ENCODE peak calls at places on chromosomes 4 and X, in eight cellular contexts. M is hepatocyte, S is PC-3, F is A673, L is transverse colon, C is thoracic aorta, H is suprapubic skin, Q is breast epithelium. X is an unnamed sample.

GRCh38 chr4:7787681-7788141 is 151.9 kb downstream of the AFAP1 start:
- DNase-seq in M (no peak), S (no peak), F (no peak), L (no peak), C (no peak), H (peak; percentile 54), Q (no peak), X (no peak)

GRCh38 chrX:74925210-74926088 is at the start of gene NEXMIF:
- DNase-seq in M (no peak), S (peak; percentile 19), F (peak; percentile 63), L (peak; percentile 38), C (no peak), H (no peak), Q (no peak), X (no peak)

GRCh38 chrX:150361070-150361776 is 1.9 kb upstream of the MAMLD1 start:
- DNase-seq in M (peak; percentile 40), S (peak; percentile 18), F (no peak), L (peak; percentile 22), C (no peak), H (no peak), Q (no peak), X (no peak)

GRCh38 chr4:3713817-3714641 is 52.2 kb upstream of the ADRA2C start:
- DNase-seq in M (no peak), S (no peak), F (no peak), L (no peak), C (no peak), H (peak; percentile 32), Q (no peak), X (peak; percentile 39)

GRCh38 chr4:184825394-184826314 is at the start of gene ACSL1:
- DNase-seq in M (peak; percentile 92), S (peak; percentile 58), F (peak; percentile 73), L (peak; percentile 76), C (peak; percentile 57), H (peak; percentile 85), Q (peak; percentile 72), X (peak; percentile 88)

GRCh38 chr4:184156169-184156568 is 61.5 kb downstream of the ENPP6 start:
- DNase-seq in M (no peak), S (no peak), F (no peak), L (no peak), C (no peak), H (no peak), Q (no peak), X (no peak)

GRCh38 chr4:7389719-7390118 is 45.0 kb downstream of the PSAPL1 start:
- DNase-seq in M (no peak), S (no peak), F (no peak), L (peak; percentile 2), C (no peak), H (peak; percentile 47), Q (peak; percentile 13), X (peak; percentile 19)

GRCh38 chr4:154004859-154005520 is 216.1 kb upstream of the SFRP2 start:
- DNase-seq in M (peak; percentile 34), S (no peak), F (no peak), L (no peak), C (no peak), H (peak; percentile 77), Q (peak; percentile 75), X (no peak)

GRCh38 chr4:128358231-128358902 is 70.8 kb upstream of the PGRMC2 start:
- DNase-seq in M (peak; percentile 46), S (no peak), F (no peak), L (no peak), C (no peak), H (no peak), Q (no peak), X (no peak)

GRCh38 chrX:96685205-96686099 is 810 bp downstream of the DIAPH2 start:
- DNase-seq in M (peak; percentile 58), S (peak; percentile 55), F (peak; percentile 49), L (peak; percentile 45), C (peak; percentile 2), H (peak; percentile 63), Q (no peak), X (no peak)

GRCh38 chr4:15691346-15692140 is 9.9 kb downstream of the FAM200B start:
- DNase-seq in M (no peak), S (peak; percentile 42), F (peak; percentile 86), L (no peak), C (no peak), H (no peak), Q (no peak), X (no peak)

GRCh38 chrX:107601759-107602158 is 26.6 kb upstream of the PRPS1 start:
- DNase-seq in M (no peak), S (no peak), F (no peak), L (no peak), C (no peak), H (no peak), Q (no peak), X (no peak)

GRCh38 chr4:147407261-147408045 is 73.4 kb upstream of the EDNRA start:
- DNase-seq in M (no peak), S (no peak), F (no peak), L (no peak), C (no peak), H (no peak), Q (no peak), X (no peak)

GRCh38 chrX:3141031-3141430 is 99.8 kb downstream of the ARSF start:
- DNase-seq in M (no peak), S (no peak), F (no peak), L (no peak), C (no peak), H (no peak), Q (no peak), X (no peak)

GRCh38 chr4:156695163-156695562 is 276.4 kb downstream of the PDGFC start:
- DNase-seq in M (no peak), S (no peak), F (no peak), L (no peak), C (no peak), H (no peak), Q (no peak), X (no peak)

GRCh38 chr4:24770111-24770584 is 25.2 kb upstream of the SOD3 start:
- DNase-seq in M (no peak), S (peak; percentile 76), F (peak; percentile 60), L (no peak), C (no peak), H (no peak), Q (no peak), X (no peak)

GRCh38 chr4:70838972-70839536 is 636 bp downstream of the GRSF1 start:
- DNase-seq in M (peak; percentile 82), S (peak; percentile 65), F (peak; percentile 57), L (peak; percentile 72), C (peak; percentile 9), H (peak; percentile 82), Q (peak; percentile 45), X (peak; percentile 74)

GRCh38 chr4:82428526-82428968 is 1.7 kb downstream of the HNRNPDL start:
- DNase-seq in M (no peak), S (peak; percentile 3), F (no peak), L (no peak), C (no peak), H (no peak), Q (no peak), X (no peak)

GRCh38 chr4:155679343-155679742 is 12.7 kb downstream of the GUCY1A1 start:
- DNase-seq in M (peak; percentile 46), S (peak; percentile 93), F (no peak), L (no peak), C (no peak), H (peak; percentile 57), Q (peak; percentile 35), X (no peak)

GRCh38 chr4:109810580-109811387 is 4.8 kb upstream of the GAR1 start:
- DNase-seq in M (no peak), S (no peak), F (no peak), L (peak; percentile 11), C (no peak), H (no peak), Q (no peak), X (no peak)

GRCh38 chr4:4864940-4865704 is 5.7 kb downstream of the MSX1 start:
- DNase-seq in M (peak; percentile 17), S (no peak), F (no peak), L (no peak), C (no peak), H (no peak), Q (no peak), X (no peak)

GRCh38 chrX:1502241-1502640 is 34.7 kb downstream of the P2RY8 start:
- DNase-seq in M (no peak), S (no peak), F (no peak), L (peak; percentile 44), C (no peak), H (peak; percentile 30), Q (no peak), X (no peak)
- H3K4me1 ChIP-seq in M (no peaks in the 10 kb centered on the region), S (no peaks in the 10 kb centered on the region), F (no peaks in the 10 kb centered on the region), L (no peaks in the 10 kb centered on the region), C (no peaks in the 10 kb centered on the region), H (no peaks in the 10 kb centered on the region), Q (no peaks in the 10 kb centered on the region), X (peaks cover 62% of the 10 kb centered on the region)

DNA sequence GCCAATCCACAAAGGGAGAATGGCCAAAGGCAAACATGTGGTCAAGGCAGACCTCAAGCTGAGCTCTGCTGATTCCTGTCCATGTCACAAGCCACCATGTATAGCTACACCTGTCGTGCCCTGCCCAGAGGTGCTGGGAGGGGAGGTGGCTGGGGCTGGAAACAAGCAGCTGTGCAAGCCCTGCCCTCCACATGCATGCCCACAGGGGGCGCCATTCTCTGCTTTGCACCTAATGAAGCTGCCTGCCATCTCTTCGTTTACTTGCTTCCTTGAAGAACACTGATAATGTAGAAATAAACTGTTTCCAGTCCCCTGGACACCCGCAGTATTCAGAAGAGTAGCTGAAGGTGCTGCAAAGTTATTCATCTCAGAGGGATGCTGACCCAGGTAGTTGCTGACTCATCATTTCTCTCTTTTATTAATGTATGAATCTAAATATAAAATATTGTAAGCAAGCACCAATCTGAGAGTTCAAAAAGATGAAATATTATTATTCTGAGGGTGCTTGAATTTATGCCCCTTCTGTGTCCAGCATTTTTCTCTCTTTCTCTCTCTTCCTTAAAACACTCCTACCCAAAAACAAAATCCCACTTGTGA is 278.6 kb downstream of the ADGRA3 start:
- DNase-seq in M (peak; percentile 69), S (peak; percentile 37), F (peak; percentile 33), L (peak; percentile 84), C (no peak), H (no peak), Q (no peak), X (no peak)
- TF ChIP-seq CTCF in M (peak; percentile 50), S (peak; percentile 70), F (peak; percentile 64), L (peak; percentile 61), C (no peak), H (no peak), Q (no peak), X (no peak)

DNA sequence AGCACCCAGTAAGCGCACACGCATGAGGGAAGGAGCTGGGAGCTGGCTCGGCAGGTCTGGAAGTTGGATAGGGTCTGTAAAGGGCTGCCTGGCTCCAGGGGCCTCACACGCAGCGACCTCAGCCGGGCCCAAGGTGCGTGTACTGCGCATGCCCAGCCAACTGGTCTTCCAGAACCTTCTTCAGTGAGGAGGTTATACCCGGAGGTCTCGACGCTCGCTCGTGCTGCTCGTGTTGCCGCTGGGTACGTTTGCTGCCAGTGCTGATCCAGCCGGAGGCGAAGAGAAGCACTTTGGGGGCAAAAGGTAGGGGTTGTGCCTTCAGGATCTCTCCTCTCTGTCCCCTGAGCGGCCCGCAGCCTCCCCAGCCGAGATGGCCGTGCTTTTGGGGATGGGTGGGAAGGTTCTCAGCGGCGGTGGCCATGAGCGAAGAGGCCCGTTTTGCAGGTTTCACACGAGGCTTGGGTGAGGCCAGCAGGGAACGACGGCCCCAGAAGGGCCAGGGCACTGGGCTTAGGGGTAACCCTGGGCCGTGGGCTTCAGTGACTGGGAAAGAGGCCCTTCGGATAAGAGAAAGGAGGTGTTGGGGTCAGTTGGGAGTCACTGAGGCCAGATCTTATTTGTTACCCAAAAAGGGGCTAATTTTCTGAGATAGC is 3.8 kb upstream of the CXCL9 start:
- DNase-seq in M (no peak), S (no peak), F (no peak), L (no peak), C (no peak), H (no peak), Q (no peak), X (no peak)
- H3K4me3 ChIP-seq in M (no peak overlapping the region), S (no peak overlapping the region), F (no peak overlapping the region), L (no peak overlapping the region), C (no peak overlapping the region), H (peak overlapping the region; percentile 26), Q (no peak overlapping the region), X (no peak overlapping the region)

GRCh38 chr4:40243390-40243948 is 46.6 kb downstream of the RHOH start:
- DNase-seq in M (no peak), S (no peak), F (no peak), L (no peak), C (no peak), H (no peak), Q (no peak), X (no peak)
- H3K4me1 ChIP-seq in M (peaks cover 4% of the 10 kb centered on the region), S (peaks cover 5% of the 10 kb centered on the region), F (peaks cover 8% of the 10 kb centered on the region), L (no peaks in the 10 kb centered on the region), C (no peaks in the 10 kb centered on the region), H (no peaks in the 10 kb centered on the region), Q (no peaks in the 10 kb centered on the region), X (no peaks in the 10 kb centered on the region)